ENCODE peak calls at places on chromosomes 11 and 22, in six cellular contexts. K is colonic mucosa, W is NT2/D1, A is kidney, X is SK-N-MC, O is GM23248. G is an unnamed sample.

GRCh38 chr11:69915501-69916250 is 96.5 kb upstream of the FGF3 start:
- DNase-seq in K (peak; percentile 87), W (peak; percentile 72), A (peak; percentile 94), X (no peak), O (peak; percentile 76), G (peak; percentile 55)

GRCh38 chr22:35589071-35589735 is 27.9 kb downstream of the MB start:
- DNase-seq in K (no peak), W (no peak), A (peak; percentile 52), X (no peak), O (peak; percentile 97), G (peak; percentile 79)

GRCh38 chr22:17536269-17536668 is 27.0 kb upstream of the SLC25A18 start:
- DNase-seq in K (no peak), W (no peak), A (no peak), X (no peak), O (peak; percentile 62), G (no peak)

GRCh38 chr11:119782673-119783072 is 53.7 kb upstream of the NECTIN1 start:
- DNase-seq in K (no peak), W (no peak), A (peak; percentile 30), X (no peak), O (peak; percentile 66), G (no peak)

GRCh38 chr11:9138612-9139579 is 47.5 kb upstream of the SCUBE2 start:
- DNase-seq in K (peak; percentile 51), W (no peak), A (no peak), X (no peak), O (peak; percentile 93), G (peak; percentile 83)

GRCh38 chr22:32583074-32583677 is 108.6 kb downstream of the FBXO7 start:
- DNase-seq in K (no peak), W (no peak), A (no peak), X (no peak), O (no peak), G (no peak)

GRCh38 chr22:23523746-23524145 is 56.3 kb downstream of the IGLL1 start:
- DNase-seq in K (no peak), W (no peak), A (peak; percentile 25), X (no peak), O (no peak), G (no peak)

GRCh38 chr11:72493426-72494108 is 59.2 kb upstream of the CLPB start:
- DNase-seq in K (no peak), W (no peak), A (no peak), X (no peak), O (no peak), G (peak; percentile 45)

GRCh38 chr11:108551653-108552462 is 41.7 kb downstream of the EXPH5 start:
- DNase-seq in K (no peak), W (no peak), A (no peak), X (no peak), O (peak; percentile 39), G (peak; percentile 44)

GRCh38 chr22:47065756-47066615 is 303.5 kb downstream of the TBC1D22A start:
- DNase-seq in K (no peak), W (no peak), A (no peak), X (no peak), O (peak; percentile 14), G (peak; percentile 30)

GRCh38 chr11:109940816-109941215 is 152.4 kb upstream of the ZC3H12C start:
- DNase-seq in K (no peak), W (no peak), A (no peak), X (no peak), O (peak; percentile 95), G (peak; percentile 81)

GRCh38 chr22:20803696-20804324 is 29.9 kb downstream of the SERPIND1 start:
- DNase-seq in K (peak; percentile 36), W (no peak), A (no peak), X (no peak), O (peak; percentile 47), G (peak; percentile 46)

GRCh38 chr11:130916238-130916855 is at the start of gene SNX19:
- DNase-seq in K (peak; percentile 93), W (peak; percentile 82), A (peak; percentile 96), X (peak; percentile 26), O (peak; percentile 95), G (peak; percentile 90)

GRCh38 chr11:23320131-23320530 is 459.9 kb upstream of the CCDC179 start:
- DNase-seq in K (no peak), W (no peak), A (no peak), X (no peak), O (no peak), G (peak; percentile 62)

GRCh38 chr22:36612458-36612857 is 83.5 kb upstream of the EIF3D start:
- DNase-seq in K (no peak), W (no peak), A (no peak), X (no peak), O (peak; percentile 86), G (no peak)

GRCh38 chr11:46279393-46280099 is 2.1 kb downstream of the CREB3L1 start:
- DNase-seq in K (peak; percentile 74), W (no peak), A (peak; percentile 82), X (no peak), O (peak; percentile 80), G (peak; percentile 80)

GRCh38 chr11:29534831-29535230 is 482.0 kb downstream of the KCNA4 start:
- DNase-seq in K (no peak), W (no peak), A (no peak), X (no peak), O (peak; percentile 63), G (peak; percentile 37)

GRCh38 chr22:20201837-20202392 is 51.1 kb upstream of the CCDC188 start:
- DNase-seq in K (no peak), W (no peak), A (no peak), X (no peak), O (no peak), G (no peak)

GRCh38 chr11:26976389-26976788 is 17.5 kb upstream of the FIBIN start:
- DNase-seq in K (no peak), W (no peak), A (no peak), X (no peak), O (peak; percentile 41), G (peak; percentile 93)

GRCh38 chr11:27281740-27282139 is 81.3 kb downstream of the CCDC34 start:
- DNase-seq in K (no peak), W (no peak), A (no peak), X (no peak), O (no peak), G (no peak)

GRCh38 chr22:47032091-47032943 is 269.9 kb downstream of the TBC1D22A start:
- DNase-seq in K (peak; percentile 62), W (no peak), A (peak; percentile 73), X (no peak), O (peak; percentile 19), G (no peak)

GRCh38 chr11:113457784-113458183 is 17.4 kb downstream of the DRD2 start:
- DNase-seq in K (peak; percentile 44), W (peak; percentile 28), A (no peak), X (no peak), O (no peak), G (no peak)

GRCh38 chr11:114258696-114259095 is 37.5 kb upstream of the NNMT start:
- DNase-seq in K (no peak), W (no peak), A (no peak), X (no peak), O (no peak), G (no peak)

GRCh38 chr11:28619870-28620540 is 511.8 kb downstream of the METTL15 start:
- DNase-seq in K (no peak), W (no peak), A (no peak), X (no peak), O (peak; percentile 47), G (peak; percentile 81)

GRCh38 chr11:2790581-2790925 is 90.8 kb upstream of the KCNQ1OT1 start:
- DNase-seq in K (no peak), W (no peak), A (peak; percentile 66), X (no peak), O (no peak), G (no peak)

GRCh38 chr11:131693756-131694155 is 323.3 kb downstream of the NTM start:
- DNase-seq in K (peak; percentile 1), W (no peak), A (no peak), X (no peak), O (peak; percentile 7), G (no peak)

GRCh38 chr11:92681606-92682005 is 287.8 kb upstream of the MTNR1B start:
- DNase-seq in K (no peak), W (no peak), A (no peak), X (no peak), O (no peak), G (no peak)

DNA sequence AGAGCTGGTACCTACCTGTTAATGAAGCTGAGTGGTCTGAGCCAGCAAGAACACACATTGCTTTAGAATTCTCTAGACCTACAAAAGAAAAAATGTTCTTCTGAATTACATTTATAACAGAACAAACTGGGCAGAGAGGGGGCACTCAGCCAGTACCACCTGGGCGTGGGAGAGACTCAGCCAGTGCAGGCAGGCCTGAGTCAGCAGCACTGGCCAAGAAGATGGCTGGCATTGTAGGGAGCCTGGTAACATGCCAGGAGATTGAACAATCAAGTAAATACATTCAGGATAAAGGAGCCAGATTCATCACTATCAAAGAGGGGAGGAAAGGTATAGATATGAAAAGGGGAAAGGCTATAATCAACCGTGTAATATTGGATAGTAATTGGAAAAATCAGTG is 19.9 kb downstream of the SERGEF start:
- DNase-seq in K (no peak), W (no peak), A (no peak), X (no peak), O (peak; percentile 24), G (no peak)
- H3K36me3 ChIP-seq in K (no peaks in the 10 kb centered on the region), W (peaks cover 5% of the 10 kb centered on the region), A (peaks cover 4% of the 10 kb centered on the region), X (no peaks in the 10 kb centered on the region), O (no peaks in the 10 kb centered on the region), G (no peaks in the 10 kb centered on the region)

DNA sequence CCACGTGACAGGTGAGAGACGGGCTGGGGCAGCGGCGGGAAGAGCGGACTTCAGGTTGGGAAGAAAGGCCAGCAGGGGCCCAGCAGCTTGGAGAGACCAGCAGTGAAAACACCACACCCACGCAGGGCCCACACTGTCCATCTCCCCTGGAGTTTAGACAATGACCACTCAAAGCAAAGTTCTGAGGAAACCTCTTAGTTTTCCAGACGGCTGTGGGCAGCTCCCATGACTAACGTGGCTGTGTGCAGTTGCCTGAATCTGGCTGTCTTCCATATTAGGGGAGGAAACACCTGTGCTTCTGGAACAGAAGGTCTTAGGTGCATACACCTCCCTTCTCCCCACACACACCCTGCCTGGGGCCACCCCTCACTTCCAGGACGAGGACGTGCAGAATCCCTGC is 70.6 kb upstream of the TTLL12 start:
- DNase-seq in K (no peak), W (no peak), A (no peak), X (no peak), O (no peak), G (peak; percentile 27)
- H3K9ac ChIP-seq in K (no peak overlapping the region), W (no peak overlapping the region), A (no peak overlapping the region), X (no peak overlapping the region), O (no peak overlapping the region), G (no peak overlapping the region)

GRCh38 chr11:123738374-123738773 is 3.1 kb downstream of the ZNF202 start:
- DNase-seq in K (no peak), W (no peak), A (no peak), X (no peak), O (no peak), G (no peak)
- H3K36me3 ChIP-seq in K (no peaks in the 10 kb centered on the region), W (peaks cover 69% of the 10 kb centered on the region), A (peaks cover 3% of the 10 kb centered on the region), X (peaks cover 54% of the 10 kb centered on the region), O (no peaks in the 10 kb centered on the region), G (no peaks in the 10 kb centered on the region)

GRCh38 chr11:14018441-14018840 is 55.9 kb downstream of the SPON1 start:
- DNase-seq in K (no peak), W (no peak), A (no peak), X (no peak), O (no peak), G (no peak)

GRCh38 chr11:14012836-14013235 is 50.3 kb downstream of the SPON1 start:
- DNase-seq in K (no peak), W (no peak), A (no peak), X (no peak), O (peak; percentile 68), G (peak; percentile 53)

DNA sequence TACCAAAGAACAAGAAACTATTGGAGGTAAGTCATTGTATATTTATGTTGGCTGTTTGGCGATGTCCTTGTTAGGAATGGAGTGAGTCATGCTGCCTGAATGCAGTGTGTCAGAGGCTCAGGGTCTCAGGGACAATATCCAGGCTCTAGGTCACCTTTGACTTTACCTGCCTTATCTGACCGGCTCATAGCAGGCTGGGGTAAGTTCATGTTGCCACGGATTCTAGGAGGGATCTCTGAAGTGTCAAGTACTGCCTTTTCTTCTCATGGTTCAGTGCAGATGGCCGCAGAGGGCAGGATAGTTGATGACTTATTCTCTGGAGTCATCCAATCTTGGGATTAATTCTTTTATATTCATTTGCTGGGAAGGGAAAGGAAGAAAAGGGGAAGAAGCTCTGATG is 53.2 kb downstream of the SPON1 start:
- DNase-seq in K (no peak), W (peak; percentile 22), A (no peak), X (no peak), O (peak; percentile 70), G (peak; percentile 68)
- H3K9ac ChIP-seq in K (no peak overlapping the region), W (no peak overlapping the region), A (no peak overlapping the region), X (no peak overlapping the region), O (no peak overlapping the region), G (no peak overlapping the region)